ENCODE peak calls at places on chromosomes 13 and 19, in nine cellular contexts. A is fibroblast of the aortic adventitia, J is colonic mucosa, B is fibroblast of pulmonary artery, E is choroid plexus epithelial cell, F is HFF-Myc, G is cardiac fibroblast, S is adrenal gland, M is upper lobe of right lung. W is an unnamed sample.

GRCh38 chr19:2591537-2592291 is 110.8 kb downstream of the GNG7 start:
- DNase-seq in A (no peak), M (no peak), S (no peak), G (no peak), B (no peak), F (no peak), J (no peak), E (no peak), W (no peak)

GRCh38 chr19:31139871-31140505 is 209.2 kb downstream of the TSHZ3 start:
- DNase-seq in F (no peak), S (no peak), A (peak; percentile 79), G (peak; percentile 94), B (peak; percentile 74), M (no peak), E (peak; percentile 85), J (no peak), W (no peak)

GRCh38 chr13:70518081-70518480 is 409.8 kb upstream of the KLHL1 start:
- DNase-seq in A (no peak), J (no peak), E (no peak), F (no peak), B (no peak), G (no peak), M (no peak), S (no peak), W (no peak)

GRCh38 chr13:98033277-98034247 is 80.1 kb downstream of the IPO5 start:
- DNase-seq in F (peak; percentile 37), E (peak; percentile 84), S (peak; percentile 48), J (no peak), A (peak; percentile 71), M (no peak), G (peak; percentile 79), B (peak; percentile 69), W (no peak)

GRCh38 chr19:12723643-12724426 is at the start of gene TNPO2:
- DNase-seq in M (peak; percentile 75), S (peak; percentile 65), A (peak; percentile 57), F (peak; percentile 51), B (peak; percentile 67), E (peak; percentile 71), J (peak; percentile 78), G (peak; percentile 64), W (peak; percentile 83)

GRCh38 chr19:47023448-47023794 is 3.8 kb downstream of the NPAS1 start:
- DNase-seq in F (no peak), S (no peak), B (no peak), M (no peak), G (no peak), E (no peak), A (no peak), J (no peak), W (no peak)

GRCh38 chr19:6268382-6268771 is 11.4 kb downstream of the MLLT1 start:
- DNase-seq in J (no peak), B (no peak), S (no peak), M (no peak), E (no peak), F (no peak), A (no peak), G (no peak), W (no peak)

GRCh38 chr13:49679244-49679643 is 12.0 kb downstream of the EBPL start:
- DNase-seq in A (peak; percentile 31), G (no peak), B (peak; percentile 20), S (no peak), M (no peak), J (no peak), F (no peak), E (peak; percentile 82), W (peak; percentile 35)

GRCh38 chr19:9848761-9849160 is 13.6 kb downstream of the PIN1 start:
- DNase-seq in F (no peak), A (no peak), M (no peak), B (no peak), J (no peak), E (no peak), G (no peak), S (no peak), W (no peak)

GRCh38 chr19:49896863-49897621 is at the start of gene IL4I1:
- DNase-seq in B (peak; percentile 38), F (no peak), E (no peak), J (no peak), A (peak; percentile 42), S (no peak), G (peak; percentile 18), M (peak; percentile 73), W (no peak)

GRCh38 chr19:49895566-49896297 is 955 bp downstream of the IL4I1 start:
- DNase-seq in J (no peak), A (no peak), M (no peak), E (no peak), B (no peak), G (no peak), F (no peak), S (peak; percentile 20), W (no peak)

GRCh38 chr19:49893135-49893534 is 3.6 kb downstream of the IL4I1 start:
- DNase-seq in J (no peak), M (no peak), G (no peak), S (no peak), F (no peak), B (no peak), A (no peak), E (no peak), W (no peak)

GRCh38 chr19:49894011-49894664 is 2.5 kb downstream of the IL4I1 start:
- DNase-seq in A (no peak), E (no peak), M (no peak), J (no peak), S (peak; percentile 22), G (no peak), B (no peak), F (no peak), W (no peak)

GRCh38 chr19:49894879-49895565 is 1.7 kb downstream of the IL4I1 start:
- DNase-seq in F (no peak), M (no peak), E (no peak), A (no peak), S (no peak), G (no peak), B (no peak), J (no peak), W (no peak)
- H3K4me3 ChIP-seq in F (no peak overlapping the region), M (no peak overlapping the region), E (no peak overlapping the region), A (no peak overlapping the region), S (no peak overlapping the region), G (no peak overlapping the region), B (no peak overlapping the region), J (no peak overlapping the region), W (no peak overlapping the region)

DNA sequence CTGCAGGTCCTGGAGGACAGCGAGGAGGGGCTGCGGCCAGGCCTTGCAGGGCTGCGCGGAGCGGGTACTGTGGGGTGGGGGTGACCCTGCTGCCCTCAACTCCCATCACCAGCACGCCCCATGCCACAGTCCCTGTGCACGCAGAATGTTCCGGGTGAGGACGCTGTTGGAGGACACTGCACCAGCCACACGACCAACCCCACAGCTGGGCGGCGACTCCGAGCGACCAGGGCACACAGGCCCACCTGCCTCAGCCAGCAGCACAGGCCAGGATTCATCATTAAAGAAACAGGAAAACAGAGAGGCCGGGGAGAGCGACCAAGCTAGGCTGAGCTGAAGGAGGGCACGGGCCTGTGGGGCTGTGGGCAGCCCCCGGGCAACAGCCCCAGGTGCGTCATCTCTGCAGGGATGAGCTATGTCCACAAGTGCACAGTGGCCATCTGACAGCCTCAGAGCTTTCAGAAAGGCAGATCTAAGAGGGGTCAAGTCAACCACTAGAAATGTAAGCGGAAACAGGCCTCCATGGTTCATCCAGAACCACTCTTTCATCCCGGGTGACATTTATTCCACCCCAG is 1.6 kb downstream of the GAS6 start:
- DNase-seq in G (no peak), S (no peak), F (no peak), A (no peak), M (no peak), E (no peak), J (peak; percentile 43), B (no peak), W (no peak)
- H3K4me3 ChIP-seq in G (peak overlapping the region; percentile 57), S (peak overlapping the region; percentile 75), F (peak overlapping the region; percentile 77), A (peak overlapping the region; percentile 67), M (peak overlapping the region; percentile 71), E (peak overlapping the region; percentile 69), J (peak overlapping the region; percentile 80), B (peak overlapping the region; percentile 62), W (no peak overlapping the region)

GRCh38 chr13:112746044-112746443 is 56.2 kb downstream of the ATP11A start:
- DNase-seq in G (no peak), E (no peak), F (no peak), M (peak; percentile 78), J (no peak), B (no peak), A (no peak), S (no peak), W (no peak)

GRCh38 chr13:112741835-112742570 is 52.2 kb downstream of the ATP11A start:
- DNase-seq in E (no peak), J (no peak), B (no peak), S (no peak), F (no peak), G (no peak), M (peak; percentile 50), A (no peak), W (no peak)

GRCh38 chr13:112743451-112744305 is 53.8 kb downstream of the ATP11A start:
- DNase-seq in G (no peak), E (no peak), A (no peak), B (no peak), J (no peak), F (no peak), M (peak; percentile 37), S (no peak), W (no peak)

GRCh38 chr13:112742583-112742982 is 52.7 kb downstream of the ATP11A start:
- DNase-seq in F (no peak), G (no peak), E (no peak), S (no peak), J (no peak), B (no peak), M (peak; percentile 44), A (no peak), W (no peak)

GRCh38 chr13:112744306-112745021 is 54.6 kb downstream of the ATP11A start:
- DNase-seq in S (no peak), M (peak; percentile 74), F (no peak), E (no peak), G (peak; percentile 39), A (peak; percentile 52), B (peak; percentile 46), J (no peak), W (no peak)
- H3K4me3 ChIP-seq in S (no peak overlapping the region), M (no peak overlapping the region), F (no peak overlapping the region), E (no peak overlapping the region), G (no peak overlapping the region), A (no peak overlapping the region), B (no peak overlapping the region), J (no peak overlapping the region), W (no peak overlapping the region)

DNA sequence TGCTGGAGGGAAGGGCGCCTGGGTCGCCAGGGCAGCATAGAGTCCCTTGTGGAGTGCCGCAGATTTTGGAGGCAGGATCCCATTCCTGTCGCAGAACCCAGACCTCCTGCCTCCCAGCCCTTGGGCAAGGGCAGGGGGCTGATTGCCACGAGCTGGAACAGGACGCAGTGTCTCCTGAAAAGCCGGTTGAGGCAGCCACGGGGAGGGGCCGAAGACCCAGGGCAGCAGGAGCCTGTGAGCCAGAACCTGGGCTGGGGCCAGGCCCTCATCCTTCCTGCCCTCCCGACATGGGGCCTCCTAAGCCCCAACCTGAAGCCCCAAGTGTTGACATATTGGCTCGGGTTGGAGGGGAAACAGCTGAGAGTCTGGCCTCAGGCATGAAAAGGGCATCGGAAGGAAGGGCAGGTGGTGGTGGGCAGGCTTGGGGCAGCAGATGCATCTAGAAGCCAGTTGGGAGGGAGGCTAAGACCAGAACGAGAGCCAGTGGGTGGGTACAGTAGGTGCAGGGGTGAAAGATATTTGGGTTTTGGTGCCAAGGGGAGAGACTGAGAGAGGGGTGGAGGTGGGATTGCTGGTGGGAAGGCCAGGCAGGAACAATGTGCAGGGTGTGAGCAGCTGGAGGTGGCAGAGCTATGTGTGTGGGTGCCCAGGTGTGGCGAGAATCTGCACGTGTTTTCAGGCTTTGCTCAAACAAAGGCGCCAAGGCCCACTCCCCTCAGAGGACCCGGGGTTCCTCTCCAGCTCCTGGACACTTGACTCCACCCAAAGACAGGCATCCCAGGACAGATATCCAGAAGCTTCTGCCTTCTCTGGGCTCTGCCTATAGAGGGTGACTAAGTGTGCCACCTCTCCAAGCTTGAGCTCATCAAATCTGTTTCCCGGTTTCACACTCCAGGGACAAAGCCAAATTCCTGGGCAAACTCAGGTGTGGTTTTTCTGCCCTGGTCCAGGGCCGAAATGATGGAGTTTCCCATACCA is 1.4 kb upstream of the SBSN start:
- DNase-seq in G (no peak), B (no peak), J (no peak), A (no peak), E (no peak), M (no peak), F (no peak), S (no peak), W (no peak)
- H3K4me3 ChIP-seq in G (no peak overlapping the region), B (no peak overlapping the region), J (no peak overlapping the region), A (no peak overlapping the region), E (no peak overlapping the region), M (no peak overlapping the region), F (no peak overlapping the region), S (no peak overlapping the region), W (no peak overlapping the region)

W was measured in Jurkat, Clone E6-1.